ENCODE peak calls at places on chromosome 6, in four cellular contexts. One of them, this sample, is unnamed.

GRCh38 chr6:132749111-132749510 is 8.6 kb downstream of the VNN2 start:
- DNase-seq in stimulated activated naive CD8-positive, alpha-beta T cell treated with anti-CD3 and anti-CD28 coated beads, Interleukin-15, amount 100 ng/mL, for 72 hours: peak; percentile 44
- DNase-seq in NCI-H2029: no peak
- DNase-seq in cerebellar cortex: no peak
- DNase-seq in this sample: no peak

GRCh38 chr6:28269492-28269891 is 2.5 kb downstream of the ZSCAN26 start:
- DNase-seq in NCI-H2029: no peak
- DNase-seq in stimulated activated naive CD8-positive, alpha-beta T cell treated with anti-CD3 and anti-CD28 coated beads, Interleukin-15, amount 100 ng/mL, for 72 hours: no peak
- DNase-seq in cerebellar cortex: no peak
- DNase-seq in this sample: no peak

GRCh38 chr6:99960027-99960426 is 34.0 kb downstream of the MCHR2 start:
- DNase-seq in stimulated activated naive CD8-positive, alpha-beta T cell treated with anti-CD3 and anti-CD28 coated beads, Interleukin-15, amount 100 ng/mL, for 72 hours: no peak
- DNase-seq in NCI-H2029: no peak
- DNase-seq in cerebellar cortex: no peak
- DNase-seq in this sample: no peak

GRCh38 chr6:130744601-130745382 is 82.4 kb upstream of the SMLR1 start:
- DNase-seq in cerebellar cortex: no peak
- DNase-seq in stimulated activated naive CD8-positive, alpha-beta T cell treated with anti-CD3 and anti-CD28 coated beads, Interleukin-15, amount 100 ng/mL, for 72 hours: no peak
- DNase-seq in NCI-H2029: no peak
- DNase-seq in this sample: no peak

GRCh38 chr6:379367-380181 is 12.0 kb upstream of the IRF4 start:
- DNase-seq in stimulated activated naive CD8-positive, alpha-beta T cell treated with anti-CD3 and anti-CD28 coated beads, Interleukin-15, amount 100 ng/mL, for 72 hours: no peak
- DNase-seq in cerebellar cortex: no peak
- DNase-seq in NCI-H2029: no peak
- DNase-seq in this sample: no peak

GRCh38 chr6:70955441-70956190 is 1.2 kb downstream of the B3GAT2 start:
- DNase-seq in NCI-H2029: peak; percentile 73
- DNase-seq in stimulated activated naive CD8-positive, alpha-beta T cell treated with anti-CD3 and anti-CD28 coated beads, Interleukin-15, amount 100 ng/mL, for 72 hours: peak; percentile 88
- DNase-seq in cerebellar cortex: peak; percentile 75
- DNase-seq in this sample: peak; percentile 50

GRCh38 chr6:105601541-105602174 is 198.8 kb upstream of the PREP start:
- DNase-seq in cerebellar cortex: peak; percentile 91
- DNase-seq in stimulated activated naive CD8-positive, alpha-beta T cell treated with anti-CD3 and anti-CD28 coated beads, Interleukin-15, amount 100 ng/mL, for 72 hours: peak; percentile 61
- DNase-seq in NCI-H2029: no peak
- DNase-seq in this sample: peak; percentile 39

GRCh38 chr6:142323377-142323776 is 21.6 kb downstream of the ADGRG6 start:
- DNase-seq in NCI-H2029: no peak
- DNase-seq in stimulated activated naive CD8-positive, alpha-beta T cell treated with anti-CD3 and anti-CD28 coated beads, Interleukin-15, amount 100 ng/mL, for 72 hours: no peak
- DNase-seq in cerebellar cortex: no peak
- DNase-seq in this sample: no peak

GRCh38 chr6:31734703-31735500 is 1.4 kb downstream of the CLIC1 start:
- DNase-seq in stimulated activated naive CD8-positive, alpha-beta T cell treated with anti-CD3 and anti-CD28 coated beads, Interleukin-15, amount 100 ng/mL, for 72 hours: peak; percentile 71
- DNase-seq in NCI-H2029: peak; percentile 18
- DNase-seq in cerebellar cortex: no peak
- DNase-seq in this sample: no peak

GRCh38 chr6:105428342-105428957 is 25.6 kb upstream of the PREP start:
- DNase-seq in NCI-H2029: no peak
- DNase-seq in cerebellar cortex: no peak
- DNase-seq in stimulated activated naive CD8-positive, alpha-beta T cell treated with anti-CD3 and anti-CD28 coated beads, Interleukin-15, amount 100 ng/mL, for 72 hours: no peak
- DNase-seq in this sample: no peak

GRCh38 chr6:144012534-144012933 is 4.5 kb upstream of the PLAGL1 start:
- DNase-seq in stimulated activated naive CD8-positive, alpha-beta T cell treated with anti-CD3 and anti-CD28 coated beads, Interleukin-15, amount 100 ng/mL, for 72 hours: no peak
- DNase-seq in NCI-H2029: no peak
- DNase-seq in cerebellar cortex: no peak
- DNase-seq in this sample: no peak

GRCh38 chr6:20028143-20028542 is 184.1 kb downstream of the MBOAT1 start:
- DNase-seq in cerebellar cortex: no peak
- DNase-seq in NCI-H2029: peak; percentile 33
- DNase-seq in stimulated activated naive CD8-positive, alpha-beta T cell treated with anti-CD3 and anti-CD28 coated beads, Interleukin-15, amount 100 ng/mL, for 72 hours: no peak
- DNase-seq in this sample: no peak

GRCh38 chr6:47264775-47265184 is 44.9 kb downstream of the TNFRSF21 start:
- DNase-seq in cerebellar cortex: no peak
- DNase-seq in stimulated activated naive CD8-positive, alpha-beta T cell treated with anti-CD3 and anti-CD28 coated beads, Interleukin-15, amount 100 ng/mL, for 72 hours: no peak
- DNase-seq in NCI-H2029: no peak
- DNase-seq in this sample: no peak

This sample was measured in C1 segment of cervical spinal cord.